ENCODE peak calls at places on chromosomes 6 and 20, in five cellular contexts. N is lung, D is ovary, Y is psoas muscle, V is pancreas. L is an unnamed sample.

GRCh38 chr6:140846518-140847277 is 1286.0 kb upstream of the GJE1 start:
- DNase-seq in V (no peak), N (no peak), D (no peak), Y (no peak), L (no peak)

GRCh38 chr6:36633915-36634314 is 39.8 kb downstream of the SRSF3 start:
- DNase-seq in Y (no peak), V (peak), D (peak), N (peak), L (no peak)

GRCh38 chr20:45456632-45457031 is 12.9 kb upstream of the WFDC2 start:
- DNase-seq in N (peak), Y (no peak), V (no peak), D (no peak), L (no peak)

GRCh38 chr6:79512014-79512413 is 25.2 kb downstream of the LCA5 start:
- DNase-seq in N (no peak), Y (no peak), V (no peak), D (no peak), L (no peak)

GRCh38 chr20:63268256-63268655 is 4.4 kb upstream of the ARFGAP1 start:
- DNase-seq in Y (no peak), N (no peak), D (no peak), V (no peak), L (no peak)

GRCh38 chr6:156057869-156058268 is 602.2 kb upstream of the NOX3 start:
- DNase-seq in N (no peak), Y (no peak), D (peak), V (no peak), L (peak)

GRCh38 chr6:16249971-16250370 is 11.6 kb downstream of the GMPR start:
- DNase-seq in Y (no peak), D (no peak), V (no peak), N (no peak), L (no peak)

GRCh38 chr6:166958926-166959861 is 2.8 kb upstream of the RNASET2 start:
- DNase-seq in N (no peak), Y (no peak), V (no peak), D (no peak), L (no peak)

GRCh38 chr6:149864578-149865535 is 698 bp upstream of the LRP11 start:
- DNase-seq in D (no peak), V (no peak), N (no peak), Y (no peak), L (no peak)

GRCh38 chr20:25223179-25223661 is 24.7 kb upstream of the PYGB start:
- DNase-seq in V (no peak), D (no peak), Y (no peak), N (no peak), L (no peak)

GRCh38 chr6:137415834-137416190 is 78.4 kb downstream of the OLIG3 start:
- DNase-seq in N (no peak), V (no peak), D (no peak), Y (no peak), L (no peak)

GRCh38 chr20:4559106-4559505 is 162.6 kb upstream of the PRND start:
- DNase-seq in D (no peak), N (no peak), V (no peak), Y (no peak), L (no peak)

GRCh38 chr6:117409863-117410262 is 15.9 kb downstream of the ROS1 start:
- DNase-seq in Y (no peak), N (no peak), V (no peak), D (no peak), L (no peak)

GRCh38 chr6:133339543-133340384 is 98.6 kb downstream of the EYA4 start:
- DNase-seq in D (no peak), V (no peak), Y (no peak), N (no peak), L (no peak)

GRCh38 chr20:49132995-49133451 is 55.1 kb downstream of the STAU1 start:
- DNase-seq in V (no peak), D (no peak), N (no peak), Y (no peak), L (peak)

GRCh38 chr6:73209117-73209516 is 16.2 kb downstream of the KHDC1L start:
- DNase-seq in V (no peak), Y (no peak), N (no peak), D (no peak), L (no peak)

GRCh38 chr6:150756170-150756569 is 109.3 kb upstream of the MTHFD1L start:
- DNase-seq in V (no peak), Y (no peak), D (no peak), N (no peak), L (no peak)

GRCh38 chr6:151389640-151390275 is 1.6 kb downstream of the ZBTB2 start:
- DNase-seq in Y (peak), N (peak), V (peak), D (peak), L (no peak)

GRCh38 chr6:71730284-71730683 is 156.1 kb upstream of the RIMS1 start:
- DNase-seq in Y (no peak), V (no peak), N (no peak), D (no peak), L (no peak)

GRCh38 chr6:149852180-149852579 is 12.0 kb downstream of the LRP11 start:
- DNase-seq in N (peak), Y (peak), D (no peak), V (no peak), L (no peak)

GRCh38 chr20:53748821-53749402 is 155.3 kb upstream of the ZNF217 start:
- DNase-seq in Y (no peak), V (no peak), N (no peak), D (no peak), L (no peak)

GRCh38 chr20:50245561-50246366 is 55.1 kb downstream of the CEBPB start:
- DNase-seq in V (no peak), Y (peak), D (no peak), N (no peak), L (no peak)

GRCh38 chr6:149863846-149864577 is at the start of gene LRP11:
- DNase-seq in N (peak), Y (peak), V (peak), D (peak), L (peak)

GRCh38 chr20:25418779-25419178 is 11.3 kb downstream of the GINS1 start:
- DNase-seq in V (no peak), Y (no peak), N (no peak), D (no peak), L (no peak)

GRCh38 chr20:44222969-44223368 is 12.4 kb upstream of the OSER1 start:
- DNase-seq in N (no peak), V (no peak), Y (no peak), D (no peak), L (no peak)

GRCh38 chr6:33620158-33620583 is 951 bp upstream of the ITPR3 start:
- DNase-seq in D (peak), V (peak), Y (peak), N (peak), L (no peak)

DNA sequence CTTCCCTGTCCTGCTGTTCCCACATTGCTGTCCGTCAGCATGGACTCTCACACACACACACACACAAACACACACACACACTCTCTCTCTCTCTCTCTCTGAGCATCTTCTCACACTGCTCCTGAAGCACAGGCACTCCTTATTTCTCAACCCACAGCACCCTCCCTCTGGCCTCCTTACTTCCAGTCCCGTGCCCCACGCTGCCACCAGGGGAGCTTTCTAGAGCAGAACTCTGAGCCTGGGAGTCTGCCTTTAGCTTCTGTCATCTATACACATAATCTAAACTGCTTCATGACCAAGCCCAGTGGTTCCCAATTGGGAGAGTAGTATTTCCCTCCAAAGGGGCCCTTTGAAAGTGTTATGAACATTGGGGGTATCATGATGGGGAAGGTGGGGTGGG is 29.1 kb downstream of the HECA start:
- DNase-seq in N (no peak), D (no peak), Y (no peak), V (no peak), L (no peak)
- TF ChIP-seq CTCF in N (no peak), D (no peak), Y (no peak), V (no peak), L (no peak)

GRCh38 chr6:169247419-169247818 is 6.2 kb downstream of the THBS2 start:
- DNase-seq in N (no peak), D (no peak), V (no peak), Y (no peak), L (no peak)
- H3K27ac ChIP-seq in N (no peak), D (no peak), V (no peak), Y (no peak), L (no peak)

GRCh38 chr6:31573239-31574105 is 1.4 kb downstream of the LTA start:
- DNase-seq in D (no peak), V (no peak), N (no peak), Y (no peak), L (no peak)

GRCh38 chr6:31575335-31575901 is at the start of gene TNF:
- DNase-seq in D (no peak), Y (peak), N (peak), V (no peak), L (no peak)

GRCh38 chr6:31574106-31575061 is 981 bp upstream of the TNF start:
- DNase-seq in Y (no peak), N (no peak), V (no peak), D (no peak), L (no peak)

GRCh38 chr6:31569861-31570536 is 2.1 kb upstream of the LTA start:
- DNase-seq in Y (no peak), D (no peak), N (no peak), V (no peak), L (no peak)

GRCh38 chr6:31572041-31572911 is at the start of gene LTA:
- DNase-seq in Y (no peak), V (no peak), N (no peak), D (no peak), L (no peak)
- H3K4me3 ChIP-seq in Y (no peak), V (no peak), N (no peak), D (no peak), L (no peak)

DNA sequence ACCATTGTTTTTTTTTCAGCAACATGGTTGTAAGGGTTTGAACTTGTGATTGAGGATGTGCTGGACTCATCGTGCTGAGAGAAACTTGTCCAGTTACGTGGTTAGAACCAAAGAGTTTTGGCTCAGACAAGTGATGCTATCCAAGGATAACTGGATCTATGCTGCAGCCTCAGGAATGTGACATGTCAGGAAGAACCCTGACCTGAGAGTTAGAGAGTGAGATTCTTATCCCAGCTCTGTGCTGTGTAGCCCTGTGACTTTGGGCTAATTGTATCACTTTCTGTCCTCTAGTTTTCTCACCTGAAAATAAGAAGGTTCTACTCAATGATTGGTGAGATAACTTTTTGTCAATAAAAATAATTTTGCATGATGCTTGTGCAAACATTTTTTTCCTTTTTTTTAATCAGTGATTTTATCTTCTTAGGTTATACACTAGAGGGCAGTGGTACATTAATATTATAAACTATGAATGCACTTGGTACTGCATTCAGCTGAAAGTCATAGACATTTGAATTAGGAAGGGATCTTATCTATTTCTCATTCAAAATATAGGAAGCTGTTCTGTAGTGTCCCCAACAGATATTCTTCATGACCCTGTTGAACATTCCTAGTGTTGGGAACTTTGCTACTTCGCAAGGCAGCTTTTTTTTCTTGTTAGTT is 141.1 kb downstream of the RNF144B start:
- DNase-seq in V (no peak), N (no peak), D (no peak), Y (no peak), L (no peak)
- TF ChIP-seq CTCF in V (no peak), N (no peak), D (no peak), Y (peak), L (no peak)

GRCh38 chr20:57651977-57652864 is 32.0 kb upstream of the ZBP1 start:
- DNase-seq in Y (peak), V (peak), N (no peak), D (peak), L (peak)

GRCh38 chr20:57652865-57653545 is 32.8 kb upstream of the ZBP1 start:
- DNase-seq in N (no peak), D (peak), V (peak), Y (peak), L (peak)

GRCh38 chr20:57653910-57654309 is 33.7 kb upstream of the ZBP1 start:
- DNase-seq in Y (peak), N (no peak), V (no peak), D (peak), L (no peak)

GRCh38 chr20:57654363-57654997 is 34.3 kb upstream of the ZBP1 start:
- DNase-seq in Y (peak), V (no peak), D (peak), N (peak), L (peak)

DNA sequence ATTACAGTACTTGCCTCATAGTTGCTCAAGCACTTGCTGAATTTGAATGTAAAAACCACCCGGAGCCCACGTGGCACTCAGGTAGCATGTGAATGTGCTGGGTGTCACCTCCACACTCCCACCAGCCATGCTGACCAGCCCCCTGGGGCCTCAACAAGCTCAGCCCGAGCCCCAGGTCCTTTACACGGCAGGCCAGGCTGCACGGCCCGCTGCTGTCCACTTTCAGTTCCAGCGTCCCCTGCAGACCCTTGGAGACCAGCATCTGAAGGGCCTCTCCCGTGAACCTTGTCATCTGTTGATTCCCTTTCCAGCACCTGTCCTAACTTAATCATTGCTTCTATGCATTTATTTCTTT is 33.3 kb upstream of the ZBP1 start:
- DNase-seq in D (no peak), V (peak), Y (peak), N (no peak), L (peak)
- H3K27ac ChIP-seq in D (no peak), V (no peak), Y (no peak), N (no peak), L (no peak)

DNA sequence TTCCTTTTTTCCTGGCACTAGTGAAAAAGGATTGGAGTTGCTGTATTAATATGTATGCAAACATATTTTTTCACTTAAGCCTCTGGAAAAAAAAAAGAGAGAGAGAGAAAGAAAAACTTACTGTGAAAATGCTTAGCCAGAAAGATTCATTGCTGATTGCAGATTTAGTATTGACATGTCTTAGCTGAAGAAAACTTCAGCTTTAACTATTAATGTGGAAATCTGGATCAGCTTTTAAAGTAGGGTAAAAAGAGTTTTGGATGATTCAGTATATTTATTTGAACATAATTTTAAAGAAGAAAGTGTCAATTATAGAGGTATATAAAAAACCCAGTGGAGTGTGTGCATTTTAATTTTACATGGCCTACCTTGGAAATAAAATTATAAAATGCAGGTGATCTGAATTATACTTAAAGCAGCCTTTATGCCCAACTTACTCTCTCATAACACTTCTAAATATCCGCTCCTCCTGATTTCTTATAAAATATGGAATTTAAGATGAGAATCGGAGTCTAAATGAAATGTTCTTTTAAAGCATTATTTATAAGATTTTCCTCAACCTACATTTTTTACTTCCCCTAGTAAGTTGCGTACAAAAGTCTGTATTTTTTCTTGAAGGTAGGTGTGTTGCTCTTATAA is 3.6 kb downstream of the CITED2 start:
- DNase-seq in Y (no peak), D (no peak), V (no peak), N (no peak), L (no peak)
- H3K4me3 ChIP-seq in Y (peak), D (peak), V (no peak), N (no peak), L (peak)

GRCh38 chr6:3433005-3433404 is 23.8 kb downstream of the SLC22A23 start:
- DNase-seq in N (no peak), D (no peak), V (no peak), Y (no peak), L (no peak)
- TF ChIP-seq CTCF in N (no peak), D (no peak), V (no peak), Y (no peak), L (no peak)

DNA sequence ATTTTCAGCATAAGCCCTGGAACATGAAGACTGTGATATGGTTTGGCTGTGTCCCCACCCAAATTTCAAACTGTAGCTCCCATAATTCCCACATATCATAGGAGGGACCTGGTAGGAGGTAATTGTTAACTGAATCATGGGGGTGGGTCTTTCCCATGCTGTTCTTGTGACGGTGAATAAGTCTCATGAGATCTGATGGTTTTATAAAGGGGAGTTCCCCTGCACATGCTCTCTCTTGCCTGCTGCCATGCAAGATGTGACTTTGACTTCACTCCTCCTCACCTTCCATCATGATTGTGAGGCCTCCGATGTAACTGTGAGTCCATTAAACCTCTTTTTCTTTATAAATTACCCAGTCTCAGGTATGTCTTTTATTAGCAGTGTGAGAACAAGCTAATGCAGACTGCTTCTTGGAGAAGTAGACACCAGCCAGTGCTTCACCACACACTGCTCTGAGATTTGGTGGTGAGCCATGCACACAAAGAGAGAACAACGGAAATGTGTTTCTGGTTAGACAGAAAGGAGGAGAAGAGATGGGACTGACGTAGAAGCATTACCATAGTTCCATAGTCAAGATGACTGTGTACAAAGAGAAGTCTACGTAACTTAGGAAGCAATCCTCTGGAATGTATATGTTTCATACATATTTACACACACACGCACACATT is 97.8 kb downstream of the BACH2 start:
- DNase-seq in V (no peak), D (no peak), Y (no peak), N (no peak), L (no peak)
- H3K27ac ChIP-seq in V (no peak), D (no peak), Y (peak), N (no peak), L (no peak)

GRCh38 chr6:43367245-43367984 is 2.0 kb downstream of the ZNF318 start:
- DNase-seq in Y (no peak), V (no peak), N (no peak), D (no peak), L (no peak)
- H3K4me3 ChIP-seq in Y (peak), V (no peak), N (no peak), D (peak), L (peak)